ENCODE peak calls at places on chromosomes 4 and X, in nine cellular contexts. One of them, this sample, is unnamed.

GRCh38 chr4:41142946-41143720 is 71.2 kb downstream of the APBB2 start:
- DNase-seq in activated T-helper 1 cell treated with anti-CD3 and anti-CD28 coated beads, Interleukin-12 subunit alpha, Interleukin-12 subunit beta, Interleukin-2, Interleukin-4 antibody, amounts not matched to agents 30 ng/mL and 10 ng/mL and 1 ng/mL, durations not matched to agents 14 hours and 24 hours and 36 hours: no peak
- DNase-seq in CD8-positive, alpha-beta T cell: no peak
- DNase-seq in MV-4-11: no peak
- DNase-seq in NAMALWA: no peak
- DNase-seq in ecto neural progenitor cell: no peak
- DNase-seq in stimulated activated CD4-positive, alpha-beta T cell treated with anti-CD3 and anti-CD28 coated beads, Interleukin-2, amount 100 ng/mL, for 48 hours: no peak
- DNase-seq in neural progenitor cell: no peak
- DNase-seq in effector memory CD8-positive, alpha-beta T cell: no peak
- DNase-seq in this sample: no peak

GRCh38 chr4:142582340-142582739 is 263.8 kb downstream of the INPP4B start:
- DNase-seq in activated T-helper 1 cell treated with anti-CD3 and anti-CD28 coated beads, Interleukin-12 subunit alpha, Interleukin-12 subunit beta, Interleukin-2, Interleukin-4 antibody, amounts not matched to agents 30 ng/mL and 10 ng/mL and 1 ng/mL, durations not matched to agents 14 hours and 24 hours and 36 hours: no peak
- DNase-seq in CD8-positive, alpha-beta T cell: no peak
- DNase-seq in MV-4-11: no peak
- DNase-seq in NAMALWA: no peak
- DNase-seq in ecto neural progenitor cell: no peak
- DNase-seq in stimulated activated CD4-positive, alpha-beta T cell treated with anti-CD3 and anti-CD28 coated beads, Interleukin-2, amount 100 ng/mL, for 48 hours: no peak
- DNase-seq in neural progenitor cell: no peak
- DNase-seq in effector memory CD8-positive, alpha-beta T cell: no peak
- DNase-seq in this sample: no peak

GRCh38 chr4:126427781-126428360 is 1113.1 kb downstream of the FAT4 start:
- DNase-seq in activated T-helper 1 cell treated with anti-CD3 and anti-CD28 coated beads, Interleukin-12 subunit alpha, Interleukin-12 subunit beta, Interleukin-2, Interleukin-4 antibody, amounts not matched to agents 30 ng/mL and 10 ng/mL and 1 ng/mL, durations not matched to agents 14 hours and 24 hours and 36 hours: no peak
- DNase-seq in CD8-positive, alpha-beta T cell: no peak
- DNase-seq in MV-4-11: no peak
- DNase-seq in NAMALWA: no peak
- DNase-seq in ecto neural progenitor cell: no peak
- DNase-seq in stimulated activated CD4-positive, alpha-beta T cell treated with anti-CD3 and anti-CD28 coated beads, Interleukin-2, amount 100 ng/mL, for 48 hours: no peak
- DNase-seq in neural progenitor cell: no peak
- DNase-seq in effector memory CD8-positive, alpha-beta T cell: no peak
- DNase-seq in this sample: no peak

GRCh38 chrX:336227-336626 is 17.6 kb upstream of the GTPBP6 start:
- DNase-seq in activated T-helper 1 cell treated with anti-CD3 and anti-CD28 coated beads, Interleukin-12 subunit alpha, Interleukin-12 subunit beta, Interleukin-2, Interleukin-4 antibody, amounts not matched to agents 30 ng/mL and 10 ng/mL and 1 ng/mL, durations not matched to agents 14 hours and 24 hours and 36 hours: no peak
- DNase-seq in CD8-positive, alpha-beta T cell: no peak
- DNase-seq in MV-4-11: no peak
- DNase-seq in NAMALWA: no peak
- DNase-seq in ecto neural progenitor cell: no peak
- DNase-seq in stimulated activated CD4-positive, alpha-beta T cell treated with anti-CD3 and anti-CD28 coated beads, Interleukin-2, amount 100 ng/mL, for 48 hours: no peak
- DNase-seq in neural progenitor cell: no peak
- DNase-seq in effector memory CD8-positive, alpha-beta T cell: no peak
- DNase-seq in this sample: no peak

GRCh38 chr4:87659247-87659931 is 9.3 kb downstream of the DMP1 start:
- DNase-seq in activated T-helper 1 cell treated with anti-CD3 and anti-CD28 coated beads, Interleukin-12 subunit alpha, Interleukin-12 subunit beta, Interleukin-2, Interleukin-4 antibody, amounts not matched to agents 30 ng/mL and 10 ng/mL and 1 ng/mL, durations not matched to agents 14 hours and 24 hours and 36 hours: no peak
- DNase-seq in CD8-positive, alpha-beta T cell: no peak
- DNase-seq in MV-4-11: no peak
- DNase-seq in NAMALWA: no peak
- DNase-seq in ecto neural progenitor cell: no peak
- DNase-seq in stimulated activated CD4-positive, alpha-beta T cell treated with anti-CD3 and anti-CD28 coated beads, Interleukin-2, amount 100 ng/mL, for 48 hours: no peak
- DNase-seq in neural progenitor cell: no peak
- DNase-seq in effector memory CD8-positive, alpha-beta T cell: no peak
- DNase-seq in this sample: no peak

GRCh38 chrX:155819966-155820491 is 61.1 kb upstream of the VAMP7 start:
- DNase-seq in activated T-helper 1 cell treated with anti-CD3 and anti-CD28 coated beads, Interleukin-12 subunit alpha, Interleukin-12 subunit beta, Interleukin-2, Interleukin-4 antibody, amounts not matched to agents 30 ng/mL and 10 ng/mL and 1 ng/mL, durations not matched to agents 14 hours and 24 hours and 36 hours: peak
- DNase-seq in CD8-positive, alpha-beta T cell: peak
- DNase-seq in MV-4-11: peak
- DNase-seq in NAMALWA: peak
- DNase-seq in ecto neural progenitor cell: peak
- DNase-seq in stimulated activated CD4-positive, alpha-beta T cell treated with anti-CD3 and anti-CD28 coated beads, Interleukin-2, amount 100 ng/mL, for 48 hours: peak
- DNase-seq in neural progenitor cell: peak
- DNase-seq in effector memory CD8-positive, alpha-beta T cell: peak
- DNase-seq in this sample: peak

GRCh38 chr4:10577018-10577417 is 107.5 kb downstream of the CLNK start:
- DNase-seq in activated T-helper 1 cell treated with anti-CD3 and anti-CD28 coated beads, Interleukin-12 subunit alpha, Interleukin-12 subunit beta, Interleukin-2, Interleukin-4 antibody, amounts not matched to agents 30 ng/mL and 10 ng/mL and 1 ng/mL, durations not matched to agents 14 hours and 24 hours and 36 hours: no peak
- DNase-seq in CD8-positive, alpha-beta T cell: no peak
- DNase-seq in MV-4-11: no peak
- DNase-seq in NAMALWA: no peak
- DNase-seq in ecto neural progenitor cell: no peak
- DNase-seq in stimulated activated CD4-positive, alpha-beta T cell treated with anti-CD3 and anti-CD28 coated beads, Interleukin-2, amount 100 ng/mL, for 48 hours: no peak
- DNase-seq in neural progenitor cell: no peak
- DNase-seq in effector memory CD8-positive, alpha-beta T cell: no peak
- DNase-seq in this sample: no peak

GRCh38 chrX:3788494-3789233 is 75.2 kb upstream of the PRKX start:
- DNase-seq in activated T-helper 1 cell treated with anti-CD3 and anti-CD28 coated beads, Interleukin-12 subunit alpha, Interleukin-12 subunit beta, Interleukin-2, Interleukin-4 antibody, amounts not matched to agents 30 ng/mL and 10 ng/mL and 1 ng/mL, durations not matched to agents 14 hours and 24 hours and 36 hours: no peak
- DNase-seq in CD8-positive, alpha-beta T cell: peak
- DNase-seq in MV-4-11: no peak
- DNase-seq in NAMALWA: no peak
- DNase-seq in ecto neural progenitor cell: no peak
- DNase-seq in stimulated activated CD4-positive, alpha-beta T cell treated with anti-CD3 and anti-CD28 coated beads, Interleukin-2, amount 100 ng/mL, for 48 hours: no peak
- DNase-seq in neural progenitor cell: peak
- DNase-seq in effector memory CD8-positive, alpha-beta T cell: no peak
- DNase-seq in this sample: no peak

GRCh38 chr4:89245459-89245858 is 62.1 kb downstream of the GPRIN3 start:
- DNase-seq in activated T-helper 1 cell treated with anti-CD3 and anti-CD28 coated beads, Interleukin-12 subunit alpha, Interleukin-12 subunit beta, Interleukin-2, Interleukin-4 antibody, amounts not matched to agents 30 ng/mL and 10 ng/mL and 1 ng/mL, durations not matched to agents 14 hours and 24 hours and 36 hours: no peak
- DNase-seq in CD8-positive, alpha-beta T cell: no peak
- DNase-seq in MV-4-11: no peak
- DNase-seq in NAMALWA: no peak
- DNase-seq in ecto neural progenitor cell: no peak
- DNase-seq in stimulated activated CD4-positive, alpha-beta T cell treated with anti-CD3 and anti-CD28 coated beads, Interleukin-2, amount 100 ng/mL, for 48 hours: no peak
- DNase-seq in neural progenitor cell: no peak
- DNase-seq in effector memory CD8-positive, alpha-beta T cell: no peak
- DNase-seq in this sample: no peak

GRCh38 chr4:1082215-1083182 is 30.9 kb downstream of the RNF212 start:
- DNase-seq in activated T-helper 1 cell treated with anti-CD3 and anti-CD28 coated beads, Interleukin-12 subunit alpha, Interleukin-12 subunit beta, Interleukin-2, Interleukin-4 antibody, amounts not matched to agents 30 ng/mL and 10 ng/mL and 1 ng/mL, durations not matched to agents 14 hours and 24 hours and 36 hours: no peak
- DNase-seq in CD8-positive, alpha-beta T cell: no peak
- DNase-seq in MV-4-11: peak
- DNase-seq in NAMALWA: peak
- DNase-seq in ecto neural progenitor cell: no peak
- DNase-seq in stimulated activated CD4-positive, alpha-beta T cell treated with anti-CD3 and anti-CD28 coated beads, Interleukin-2, amount 100 ng/mL, for 48 hours: no peak
- DNase-seq in neural progenitor cell: no peak
- DNase-seq in effector memory CD8-positive, alpha-beta T cell: no peak
- DNase-seq in this sample: peak

This sample was measured in stimulated activated naive B cell treated with anti-CD40 and anti-IgM and Interleukin-4, amounts not matched to agents 10 μg/mL and 1 μg/mL and 100 μg/mL, for 72 hours.